ENCODE peak calls at places on chromosomes 13 and 19, in six cellular contexts. G is cardiac muscle cell, R is tibial nerve, F is AG04450, E is transverse colon, I is upper lobe of right lung. O is an unnamed sample.

GRCh38 chr19:16952046-16952445 is 63.2 kb downstream of the F2RL3 start:
- DNase-seq in G (no peak), R (no peak), F (no peak), E (no peak), I (peak), O (no peak)

GRCh38 chr19:45591004-45591637 is 6.5 kb upstream of the OPA3 start:
- DNase-seq in G (peak), R (no peak), F (no peak), E (peak), I (peak), O (no peak)

GRCh38 chr13:114323349-114323748 is 9.0 kb downstream of the CHAMP1 start:
- DNase-seq in G (no peak), R (no peak), F (no peak), E (no peak), I (no peak), O (no peak)

GRCh38 chr19:49712397-49712859 is 21.5 kb downstream of the CPT1C start:
- DNase-seq in G (no peak), R (peak), F (no peak), E (peak), I (no peak), O (no peak)

GRCh38 chr13:44158741-44159632 is 214.6 kb upstream of the SERP2 start:
- DNase-seq in G (no peak), R (no peak), F (no peak), E (no peak), I (no peak), O (no peak)

GRCh38 chr13:99985243-99985874 is 3.8 kb downstream of the ZIC2 start:
- DNase-seq in G (peak), R (no peak), F (no peak), E (no peak), I (no peak), O (no peak)

GRCh38 chr13:107069107-107069776 is 501.3 kb upstream of the ARGLU1 start:
- DNase-seq in G (no peak), R (no peak), F (no peak), E (no peak), I (no peak), O (no peak)

GRCh38 chr13:43780666-43781065 is 6.1 kb downstream of the ENOX1 start:
- DNase-seq in G (no peak), R (no peak), F (no peak), E (no peak), I (no peak), O (no peak)

GRCh38 chr13:98175823-98176222 is 1.2 kb downstream of the RNF113B start:
- DNase-seq in G (no peak), R (no peak), F (no peak), E (no peak), I (no peak), O (no peak)

GRCh38 chr19:56348289-56348877 is 33.7 kb upstream of the ZSCAN5A start:
- DNase-seq in G (no peak), R (no peak), F (no peak), E (no peak), I (no peak), O (no peak)

GRCh38 chr13:33543089-33543459 is 257.5 kb upstream of the STARD13 start:
- DNase-seq in G (no peak), R (no peak), F (no peak), E (no peak), I (no peak), O (no peak)

GRCh38 chr19:39792999-39793546 is 14.4 kb downstream of the LEUTX start:
- DNase-seq in G (peak), R (peak), F (peak), E (peak), I (peak), O (no peak)

GRCh38 chr13:107734891-107735620 is 480.3 kb downstream of the LIG4 start:
- DNase-seq in G (no peak), R (no peak), F (no peak), E (no peak), I (no peak), O (no peak)

GRCh38 chr13:110113284-110113764 is 193.6 kb downstream of the COL4A1 start:
- DNase-seq in G (no peak), R (no peak), F (no peak), E (no peak), I (no peak), O (peak)

GRCh38 chr19:3514930-3515329 is 8.8 kb downstream of the FZR1 start:
- DNase-seq in G (no peak), R (no peak), F (no peak), E (no peak), I (no peak), O (no peak)

GRCh38 chr19:3515891-3516422 is 9.8 kb downstream of the FZR1 start:
- DNase-seq in G (no peak), R (no peak), F (no peak), E (no peak), I (no peak), O (no peak)

GRCh38 chr19:3518231-3518630 is 12.1 kb downstream of the FZR1 start:
- DNase-seq in G (no peak), R (no peak), F (no peak), E (no peak), I (no peak), O (no peak)

GRCh38 chr19:3517638-3518037 is 11.5 kb downstream of the FZR1 start:
- DNase-seq in G (no peak), R (no peak), F (no peak), E (no peak), I (no peak), O (no peak)

GRCh38 chr19:3516675-3517207 is 10.6 kb downstream of the FZR1 start:
- DNase-seq in G (no peak), R (no peak), F (no peak), E (peak), I (no peak), O (no peak)
- H3K27ac ChIP-seq in G (no peak), R (no peak), F (no peak), E (no peak), I (no peak), O (no peak)

GRCh38 chr19:805600-806550 is 8.6 kb downstream of the PTBP1 start:
- DNase-seq in G (no peak), R (no peak), F (no peak), E (no peak), I (peak), O (no peak)

GRCh38 chr19:805161-805561 is 7.9 kb downstream of the PTBP1 start:
- DNase-seq in G (no peak), R (no peak), F (no peak), E (no peak), I (peak), O (no peak)

GRCh38 chr19:803686-804418 is 6.6 kb downstream of the PTBP1 start:
- DNase-seq in G (peak), R (no peak), F (no peak), E (no peak), I (peak), O (no peak)

GRCh38 chr19:802888-803561 is 5.8 kb downstream of the PTBP1 start:
- DNase-seq in G (peak), R (no peak), F (no peak), E (no peak), I (no peak), O (no peak)

DNA sequence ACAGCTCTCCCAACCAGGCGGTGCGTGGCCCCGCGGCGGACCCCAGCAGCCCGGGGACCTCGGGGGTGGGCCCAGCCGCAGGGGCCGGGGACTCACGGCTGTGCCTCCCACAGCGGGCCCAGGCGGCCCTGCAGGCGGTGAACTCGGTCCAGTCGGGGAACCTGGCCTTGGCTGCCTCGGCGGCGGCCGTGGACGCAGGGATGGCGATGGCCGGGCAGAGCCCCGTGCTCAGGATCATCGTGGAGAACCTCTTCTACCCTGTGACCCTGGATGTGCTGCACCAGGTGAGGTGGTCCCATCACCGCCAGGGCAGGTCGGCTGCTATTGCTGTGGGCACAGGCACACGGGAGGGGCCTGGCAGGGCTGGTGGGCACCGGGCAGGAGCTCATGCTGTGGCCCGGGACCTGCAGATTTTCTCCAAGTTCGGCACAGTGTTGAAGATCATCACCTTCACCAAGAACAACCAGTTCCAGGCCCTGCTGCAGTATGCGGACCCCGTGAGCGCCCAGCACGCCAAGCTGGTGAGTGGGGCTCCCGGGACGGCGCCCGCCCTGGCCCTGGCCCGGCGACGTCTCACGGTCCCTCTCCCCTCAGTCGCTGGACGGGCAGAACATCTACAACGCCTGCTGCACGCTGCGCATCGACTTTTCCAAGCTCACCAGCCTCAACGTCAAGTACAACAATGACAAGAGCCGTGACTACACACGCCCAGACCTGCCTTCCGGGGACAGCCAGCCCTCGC is 7.3 kb downstream of the PTBP1 start:
- DNase-seq in G (no peak), R (no peak), F (no peak), E (no peak), I (peak), O (no peak)
- H3K27ac ChIP-seq in G (peak), R (no peak), F (no peak), E (no peak), I (no peak), O (no peak)

GRCh38 chr13:75764251-75764650 is 128.1 kb downstream of the LMO7 start:
- DNase-seq in G (no peak), R (no peak), F (no peak), E (no peak), I (no peak), O (no peak)
- H3K27ac ChIP-seq in G (no peak), R (peak), F (no peak), E (no peak), I (peak), O (no peak)

GRCh38 chr19:18225355-18225701 is 910 bp downstream of the PDE4C start:
- DNase-seq in G (no peak), R (no peak), F (no peak), E (no peak), I (no peak), O (no peak)
- H3K27ac ChIP-seq in G (no peak), R (peak), F (no peak), E (peak), I (no peak), O (no peak)

DNA sequence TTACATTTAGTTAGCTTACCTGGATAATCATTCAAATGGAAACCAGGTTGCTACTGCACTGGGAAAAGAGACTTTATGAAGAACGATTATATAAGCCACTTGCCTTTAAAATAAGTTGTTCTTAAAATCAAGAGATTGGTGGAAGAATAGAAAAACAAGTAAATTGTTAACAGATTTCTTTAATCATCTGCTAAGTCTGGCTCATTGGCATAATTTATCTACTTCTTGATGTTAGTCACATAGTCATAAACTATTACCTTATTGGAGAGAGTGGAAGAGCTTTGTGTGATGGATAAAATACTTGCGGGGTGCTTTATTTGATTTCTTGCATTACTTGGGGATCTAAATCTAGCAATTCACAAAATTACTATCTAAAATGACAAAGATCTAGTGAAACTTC is 6.8 kb downstream of the LSM14A start:
- DNase-seq in G (no peak), R (no peak), F (no peak), E (no peak), I (no peak), O (no peak)
- H3K27ac ChIP-seq in G (no peak), R (no peak), F (no peak), E (peak), I (no peak), O (no peak)

DNA sequence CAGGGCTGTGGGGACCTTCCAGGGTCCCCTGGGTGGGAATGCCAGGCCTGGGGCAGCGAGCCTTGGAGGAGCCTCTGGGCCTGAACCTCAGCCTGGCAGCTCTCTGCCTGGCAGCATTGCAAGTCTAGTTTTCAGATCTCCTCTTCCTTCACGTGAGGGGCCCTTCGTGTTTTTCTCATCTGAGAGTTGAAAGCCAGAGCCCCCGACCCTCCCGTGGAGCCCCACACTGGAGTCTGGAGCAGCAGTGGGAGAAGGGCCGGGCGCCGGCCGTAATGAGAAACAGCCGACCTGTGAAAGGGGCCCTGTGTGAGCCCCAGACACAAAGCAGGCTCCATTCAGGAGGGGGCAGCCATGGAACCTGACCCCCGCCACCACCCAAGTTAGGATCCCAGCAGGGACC is 19.3 kb downstream of the TMED1 start:
- DNase-seq in G (no peak), R (no peak), F (no peak), E (no peak), I (no peak), O (no peak)
- H3K27ac ChIP-seq in G (no peak), R (peak), F (peak), E (peak), I (peak), O (no peak)

GRCh38 chr13:40478775-40479174 is 187.7 kb downstream of the FOXO1 start:
- DNase-seq in G (no peak), R (no peak), F (no peak), E (no peak), I (no peak), O (no peak)
- H3K27ac ChIP-seq in G (peak), R (peak), F (no peak), E (no peak), I (peak), O (no peak)

DNA sequence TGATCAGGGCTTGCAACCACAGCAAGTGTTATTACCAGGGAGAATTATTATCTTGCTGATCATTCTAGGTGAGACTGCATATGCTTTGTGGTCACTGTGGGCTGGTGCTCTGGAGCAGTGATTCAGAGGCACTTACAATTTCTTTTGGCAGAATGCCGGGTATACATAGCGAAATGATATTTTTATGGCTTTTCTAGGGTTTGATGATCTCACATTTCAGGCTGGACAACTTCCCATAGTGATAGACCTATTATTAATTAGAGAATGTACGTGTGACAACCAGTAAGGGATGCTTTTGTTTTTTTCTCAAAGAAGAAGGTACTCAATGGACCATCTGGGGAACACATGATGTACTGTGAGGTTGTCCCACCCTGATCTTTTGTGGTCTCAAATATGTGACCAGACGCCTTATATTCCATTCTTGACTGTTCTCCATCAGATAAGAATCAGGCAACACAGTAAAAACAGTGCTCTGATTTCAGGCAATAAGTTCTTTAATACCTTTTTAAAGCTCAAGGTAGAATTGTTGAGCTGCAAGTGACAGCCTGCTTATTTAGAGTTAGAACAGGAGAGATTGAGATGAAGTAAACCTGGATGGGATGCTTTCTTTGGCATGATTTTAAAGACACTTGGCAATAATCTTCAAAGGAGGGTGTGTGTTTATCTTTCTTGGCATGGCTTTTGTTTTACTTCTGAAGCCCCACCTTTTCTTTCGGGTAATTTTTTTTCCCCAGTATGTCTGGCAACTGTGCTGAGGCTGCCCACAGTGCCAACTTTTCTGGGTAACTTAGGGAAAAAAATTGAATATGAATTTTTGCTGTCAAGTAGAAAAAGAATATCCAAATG is 27.4 kb upstream of the SCEL start:
- DNase-seq in G (no peak), R (no peak), F (no peak), E (no peak), I (no peak), O (peak)
- H3K27ac ChIP-seq in G (no peak), R (no peak), F (no peak), E (no peak), I (no peak), O (peak)